ENCODE peak calls at places on chromosome 19, in six cellular contexts. One of them, this sample, is unnamed.

GRCh38 chr19:1183543-1184172 is 9.6 kb upstream of the SBNO2 start:
- DNase-seq in H1: no peak
- DNase-seq in IMR-90: peak; percentile 25
- DNase-seq in mesendoderm: peak; percentile 92
- DNase-seq in trophoblast cell: peak; percentile 99
- DNase-seq in neuronal stem cell: no peak
- DNase-seq in this sample: peak; percentile 74

GRCh38 chr19:5983367-5983955 is 5.5 kb upstream of the RANBP3 start:
- DNase-seq in IMR-90: no peak
- DNase-seq in mesendoderm: no peak
- DNase-seq in H1: no peak
- DNase-seq in trophoblast cell: no peak
- DNase-seq in neuronal stem cell: no peak
- DNase-seq in this sample: peak; percentile 30

GRCh38 chr19:4722671-4723464 is 774 bp downstream of the DPP9 start:
- DNase-seq in H1: no peak
- DNase-seq in IMR-90: peak; percentile 53
- DNase-seq in trophoblast cell: no peak
- DNase-seq in mesendoderm: peak; percentile 13
- DNase-seq in neuronal stem cell: no peak
- DNase-seq in this sample: peak; percentile 37

GRCh38 chr19:47491358-47492136 is 7.5 kb upstream of the KPTN start:
- DNase-seq in trophoblast cell: no peak
- DNase-seq in H1: no peak
- DNase-seq in mesendoderm: no peak
- DNase-seq in neuronal stem cell: no peak
- DNase-seq in IMR-90: no peak
- DNase-seq in this sample: no peak

GRCh38 chr19:43526884-43527859 is at the start of gene ETHE1:
- DNase-seq in H1: no peak
- DNase-seq in mesendoderm: peak; percentile 68
- DNase-seq in trophoblast cell: peak; percentile 70
- DNase-seq in neuronal stem cell: peak; percentile 65
- DNase-seq in IMR-90: peak; percentile 31
- DNase-seq in this sample: peak; percentile 76

GRCh38 chr19:860481-861098 is 1.1 kb downstream of the CFD start:
- DNase-seq in trophoblast cell: peak; percentile 55
- DNase-seq in mesendoderm: peak; percentile 61
- DNase-seq in IMR-90: peak; percentile 75
- DNase-seq in neuronal stem cell: peak; percentile 61
- DNase-seq in H1: no peak
- DNase-seq in this sample: peak; percentile 51

GRCh38 chr19:28746486-28746885 is 466.5 kb downstream of the UQCRFS1 start:
- DNase-seq in mesendoderm: no peak
- DNase-seq in trophoblast cell: no peak
- DNase-seq in IMR-90: no peak
- DNase-seq in neuronal stem cell: no peak
- DNase-seq in H1: no peak
- DNase-seq in this sample: no peak

GRCh38 chr19:34598217-34599155 is 78.5 kb downstream of the SCGB2B2 start:
- DNase-seq in trophoblast cell: no peak
- DNase-seq in mesendoderm: no peak
- DNase-seq in IMR-90: no peak
- DNase-seq in neuronal stem cell: no peak
- DNase-seq in H1: no peak
- DNase-seq in this sample: no peak

GRCh38 chr19:48858984-48859710 is 9.3 kb downstream of the PLEKHA4 start:
- DNase-seq in trophoblast cell: peak; percentile 80
- DNase-seq in neuronal stem cell: no peak
- DNase-seq in H1: no peak
- DNase-seq in IMR-90: no peak
- DNase-seq in mesendoderm: no peak
- DNase-seq in this sample: no peak

GRCh38 chr19:27762933-27763332 is 1450.0 kb downstream of the UQCRFS1 start:
- DNase-seq in neuronal stem cell: no peak
- DNase-seq in IMR-90: no peak
- DNase-seq in mesendoderm: no peak
- DNase-seq in H1: no peak
- DNase-seq in trophoblast cell: no peak
- DNase-seq in this sample: no peak

GRCh38 chr19:3433805-3434540 is 46.4 kb downstream of the SMIM24 start:
- DNase-seq in IMR-90: no peak
- DNase-seq in neuronal stem cell: no peak
- DNase-seq in H1: no peak
- DNase-seq in trophoblast cell: no peak
- DNase-seq in mesendoderm: no peak
- DNase-seq in this sample: no peak
- H2BK5ac ChIP-seq in IMR-90: no peak overlapping the region
- H2BK5ac ChIP-seq in neuronal stem cell: peak overlapping the region; percentile 75
- H2BK5ac ChIP-seq in H1: no peak overlapping the region
- H2BK5ac ChIP-seq in trophoblast cell: no peak overlapping the region
- H2BK5ac ChIP-seq in mesendoderm: no peak overlapping the region
- H2BK5ac ChIP-seq in this sample: no peak overlapping the region

GRCh38 chr19:19711934-19712828 is 20.7 kb downstream of the ZNF14 start:
- DNase-seq in mesendoderm: peak; percentile 19
- DNase-seq in trophoblast cell: no peak
- DNase-seq in IMR-90: no peak
- DNase-seq in H1: no peak
- DNase-seq in neuronal stem cell: no peak
- DNase-seq in this sample: peak; percentile 6
- H3K36me3 ChIP-seq in mesendoderm: peaks cover 6% of the 10 kb centered on the region
- H3K36me3 ChIP-seq in trophoblast cell: peaks cover 34% of the 10 kb centered on the region
- H3K36me3 ChIP-seq in IMR-90: peaks cover 42% of the 10 kb centered on the region
- H3K36me3 ChIP-seq in H1: peaks cover 64% of the 10 kb centered on the region
- H3K36me3 ChIP-seq in neuronal stem cell: peaks cover 42% of the 10 kb centered on the region
- H3K36me3 ChIP-seq in this sample: peaks cover 49% of the 10 kb centered on the region

GRCh38 chr19:39401549-39402416 is 4.9 kb upstream of the ZFP36 start:
- DNase-seq in H1: no peak
- DNase-seq in neuronal stem cell: no peak
- DNase-seq in IMR-90: peak; percentile 89
- DNase-seq in trophoblast cell: peak; percentile 85
- DNase-seq in mesendoderm: peak; percentile 70
- DNase-seq in this sample: peak; percentile 94
- H3K23ac ChIP-seq in H1: no peak overlapping the region
- H3K23ac ChIP-seq in neuronal stem cell: peak overlapping the region; percentile 62
- H3K23ac ChIP-seq in IMR-90: peak overlapping the region; percentile 94
- H3K23ac ChIP-seq in trophoblast cell: no peak overlapping the region
- H3K23ac ChIP-seq in mesendoderm: peak overlapping the region; percentile 18
- H3K23ac ChIP-seq in this sample: peak overlapping the region; percentile 63

GRCh38 chr19:54136086-54136863 is 1.3 kb upstream of the CNOT3 start:
- DNase-seq in neuronal stem cell: no peak
- DNase-seq in H1: no peak
- DNase-seq in mesendoderm: peak; percentile 54
- DNase-seq in trophoblast cell: peak; percentile 63
- DNase-seq in IMR-90: peak; percentile 16
- DNase-seq in this sample: no peak

GRCh38 chr19:54133957-54134590 is 3.5 kb upstream of the CNOT3 start:
- DNase-seq in H1: no peak
- DNase-seq in mesendoderm: peak; percentile 82
- DNase-seq in trophoblast cell: no peak
- DNase-seq in neuronal stem cell: no peak
- DNase-seq in IMR-90: no peak
- DNase-seq in this sample: no peak

GRCh38 chr19:54136864-54137113 is 773 bp upstream of the CNOT3 start:
- DNase-seq in trophoblast cell: no peak
- DNase-seq in neuronal stem cell: no peak
- DNase-seq in mesendoderm: no peak
- DNase-seq in H1: no peak
- DNase-seq in IMR-90: no peak
- DNase-seq in this sample: no peak

GRCh38 chr19:54129617-54129996 is 8.0 kb upstream of the CNOT3 start:
- DNase-seq in mesendoderm: no peak
- DNase-seq in IMR-90: no peak
- DNase-seq in neuronal stem cell: no peak
- DNase-seq in trophoblast cell: no peak
- DNase-seq in H1: no peak
- DNase-seq in this sample: no peak

GRCh38 chr19:54133312-54133956 is 4.1 kb upstream of the CNOT3 start:
- DNase-seq in mesendoderm: peak; percentile 92
- DNase-seq in IMR-90: no peak
- DNase-seq in trophoblast cell: no peak
- DNase-seq in H1: peak; percentile 78
- DNase-seq in neuronal stem cell: peak; percentile 83
- DNase-seq in this sample: peak; percentile 67
- H2BK5ac ChIP-seq in mesendoderm: no peak overlapping the region
- H2BK5ac ChIP-seq in IMR-90: no peak overlapping the region
- H2BK5ac ChIP-seq in trophoblast cell: no peak overlapping the region
- H2BK5ac ChIP-seq in H1: peak overlapping the region; percentile 57
- H2BK5ac ChIP-seq in neuronal stem cell: no peak overlapping the region
- H2BK5ac ChIP-seq in this sample: no peak overlapping the region

GRCh38 chr19:10462557-10462956 is 40.6 kb downstream of the KEAP1 start:
- DNase-seq in mesendoderm: no peak
- DNase-seq in IMR-90: no peak
- DNase-seq in trophoblast cell: no peak
- DNase-seq in neuronal stem cell: no peak
- DNase-seq in H1: no peak
- DNase-seq in this sample: no peak
- H3K36me3 ChIP-seq in mesendoderm: no peaks in the 10 kb centered on the region
- H3K36me3 ChIP-seq in IMR-90: peaks cover 23% of the 10 kb centered on the region
- H3K36me3 ChIP-seq in trophoblast cell: no peaks in the 10 kb centered on the region
- H3K36me3 ChIP-seq in neuronal stem cell: peaks cover 2% of the 10 kb centered on the region
- H3K36me3 ChIP-seq in H1: no peaks in the 10 kb centered on the region
- H3K36me3 ChIP-seq in this sample: peaks cover 17% of the 10 kb centered on the region

GRCh38 chr19:56404705-56405056 is 549 bp downstream of the ZNF583 start:
- DNase-seq in trophoblast cell: no peak
- DNase-seq in IMR-90: no peak
- DNase-seq in neuronal stem cell: no peak
- DNase-seq in mesendoderm: no peak
- DNase-seq in H1: no peak
- DNase-seq in this sample: no peak
- H3K23ac ChIP-seq in trophoblast cell: peak overlapping the region; percentile 6
- H3K23ac ChIP-seq in IMR-90: peak overlapping the region; percentile 91
- H3K23ac ChIP-seq in neuronal stem cell: peak overlapping the region; percentile 1
- H3K23ac ChIP-seq in mesendoderm: no peak overlapping the region
- H3K23ac ChIP-seq in H1: no peak overlapping the region
- H3K23ac ChIP-seq in this sample: no peak overlapping the region

DNA sequence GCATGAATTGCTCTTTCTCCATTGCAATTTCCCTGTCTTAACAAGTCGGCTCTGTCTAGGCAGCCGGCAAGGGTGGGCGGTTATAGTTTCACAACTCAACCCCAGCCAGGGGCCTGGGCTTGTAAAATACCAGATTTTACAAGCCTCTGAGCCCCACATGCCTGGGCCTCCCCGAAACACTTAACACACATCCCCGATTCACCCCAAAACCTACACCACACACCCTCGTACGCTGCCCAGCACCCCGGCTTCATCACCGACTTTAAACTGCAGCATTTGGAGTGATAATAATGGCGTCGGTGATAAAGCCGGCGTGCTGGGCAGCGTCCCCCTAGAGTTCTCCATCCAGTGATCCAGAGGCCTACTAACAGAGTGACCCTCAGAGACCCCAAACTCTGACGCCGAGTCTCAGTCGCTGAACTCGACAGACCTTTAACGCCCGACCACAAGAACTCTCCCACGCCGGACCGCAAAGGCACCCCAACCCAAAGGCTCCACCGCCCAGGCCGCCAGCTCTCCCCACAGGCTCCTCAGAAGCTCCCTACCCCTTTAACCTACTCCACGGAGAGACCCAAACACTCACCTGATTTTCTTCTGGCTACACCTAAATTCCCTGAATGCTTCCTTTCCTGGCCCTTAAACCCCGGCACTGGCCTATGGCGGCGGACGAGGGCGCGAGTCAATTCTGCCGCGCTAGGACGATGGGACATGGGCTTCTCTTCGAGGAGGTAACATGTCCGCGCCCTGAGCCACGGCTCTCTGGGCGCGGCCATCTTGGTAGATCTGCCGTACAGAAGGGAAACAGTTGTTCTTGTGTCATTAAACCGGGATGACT is at the start of gene ZNF649:
- DNase-seq in neuronal stem cell: peak; percentile 85
- DNase-seq in IMR-90: peak; percentile 84
- DNase-seq in trophoblast cell: peak; percentile 95
- DNase-seq in H1: peak; percentile 68
- DNase-seq in mesendoderm: peak; percentile 97
- DNase-seq in this sample: peak; percentile 90
- H2BK5ac ChIP-seq in neuronal stem cell: peak within 1 kb of the TSS; percentile 83
- H2BK5ac ChIP-seq in IMR-90: no peak within 1 kb of the TSS
- H2BK5ac ChIP-seq in trophoblast cell: peak within 1 kb of the TSS; percentile 34
- H2BK5ac ChIP-seq in H1: peak within 1 kb of the TSS; percentile 97
- H2BK5ac ChIP-seq in mesendoderm: peak within 1 kb of the TSS; percentile 85
- H2BK5ac ChIP-seq in this sample: no peak within 1 kb of the TSS